ENCODE peak calls at places on chromosome 11, in four cellular contexts. G is glutamatergic neuron, X is left ventricle myocardium inferior, H is kidney epithelial cell. I is an unnamed sample.

GRCh38 chr11:65899356-65900124 is 648 bp downstream of the FOSL1 start:
- DNase-seq in G (no peak), X (peak), H (no peak), I (peak)

GRCh38 chr11:87137711-87138110 is 100.0 kb downstream of the TMEM135 start:
- DNase-seq in G (no peak), X (no peak), H (no peak), I (no peak)

GRCh38 chr11:70002433-70002832 is 75.7 kb upstream of the ANO1 start:
- DNase-seq in G (no peak), X (no peak), H (no peak), I (no peak)

GRCh38 chr11:34869425-34869824 is 46.8 kb downstream of the APIP start:
- DNase-seq in G (no peak), X (no peak), H (no peak), I (no peak)

GRCh38 chr11:119106564-119107537 is at the start of gene C2CD2L:
- DNase-seq in G (peak), X (peak), H (peak), I (peak)

GRCh38 chr11:74679513-74679865 is 51.7 kb downstream of the CHRDL2 start:
- DNase-seq in G (no peak), X (no peak), H (no peak), I (no peak)

GRCh38 chr11:118497831-118498230 is 29.4 kb upstream of the TTC36 start:
- DNase-seq in G (no peak), X (no peak), H (no peak), I (no peak)

GRCh38 chr11:71117311-71117710 is 135.1 kb downstream of the SHANK2 start:
- DNase-seq in G (no peak), X (no peak), H (no peak), I (no peak)

GRCh38 chr11:46273511-46274205 is 3.8 kb upstream of the CREB3L1 start:
- DNase-seq in G (no peak), X (no peak), H (no peak), I (peak)

GRCh38 chr11:127383026-127383425 is 382.5 kb upstream of the KIRREL3 start:
- DNase-seq in G (no peak), X (no peak), H (no peak), I (no peak)

GRCh38 chr11:78926633-78927347 is 352.1 kb upstream of the NARS2 start:
- DNase-seq in G (no peak), X (no peak), H (no peak), I (no peak)

GRCh38 chr11:35045219-35045819 is 93.7 kb upstream of the CD44 start:
- DNase-seq in G (no peak), X (no peak), H (no peak), I (no peak)

GRCh38 chr11:70688142-70688541 is 289.8 kb downstream of the CTTN start:
- DNase-seq in G (no peak), X (no peak), H (no peak), I (peak)

GRCh38 chr11:119447664-119448242 is 24.8 kb upstream of the THY1 start:
- DNase-seq in G (no peak), X (no peak), H (no peak), I (no peak)

GRCh38 chr11:61496602-61497400 is 11.7 kb upstream of the LRRC10B start:
- DNase-seq in G (no peak), X (no peak), H (no peak), I (no peak)

GRCh38 chr11:23540101-23540561 is 679.9 kb upstream of the CCDC179 start:
- DNase-seq in G (no peak), X (no peak), H (no peak), I (no peak)

GRCh38 chr11:67468056-67468455 is 995 bp downstream of the TMEM134 start:
- DNase-seq in G (no peak), X (no peak), H (no peak), I (peak)

GRCh38 chr11:12845739-12846358 is 163.3 kb upstream of the RASSF10 start:
- DNase-seq in G (peak), X (peak), H (no peak), I (peak)

DNA sequence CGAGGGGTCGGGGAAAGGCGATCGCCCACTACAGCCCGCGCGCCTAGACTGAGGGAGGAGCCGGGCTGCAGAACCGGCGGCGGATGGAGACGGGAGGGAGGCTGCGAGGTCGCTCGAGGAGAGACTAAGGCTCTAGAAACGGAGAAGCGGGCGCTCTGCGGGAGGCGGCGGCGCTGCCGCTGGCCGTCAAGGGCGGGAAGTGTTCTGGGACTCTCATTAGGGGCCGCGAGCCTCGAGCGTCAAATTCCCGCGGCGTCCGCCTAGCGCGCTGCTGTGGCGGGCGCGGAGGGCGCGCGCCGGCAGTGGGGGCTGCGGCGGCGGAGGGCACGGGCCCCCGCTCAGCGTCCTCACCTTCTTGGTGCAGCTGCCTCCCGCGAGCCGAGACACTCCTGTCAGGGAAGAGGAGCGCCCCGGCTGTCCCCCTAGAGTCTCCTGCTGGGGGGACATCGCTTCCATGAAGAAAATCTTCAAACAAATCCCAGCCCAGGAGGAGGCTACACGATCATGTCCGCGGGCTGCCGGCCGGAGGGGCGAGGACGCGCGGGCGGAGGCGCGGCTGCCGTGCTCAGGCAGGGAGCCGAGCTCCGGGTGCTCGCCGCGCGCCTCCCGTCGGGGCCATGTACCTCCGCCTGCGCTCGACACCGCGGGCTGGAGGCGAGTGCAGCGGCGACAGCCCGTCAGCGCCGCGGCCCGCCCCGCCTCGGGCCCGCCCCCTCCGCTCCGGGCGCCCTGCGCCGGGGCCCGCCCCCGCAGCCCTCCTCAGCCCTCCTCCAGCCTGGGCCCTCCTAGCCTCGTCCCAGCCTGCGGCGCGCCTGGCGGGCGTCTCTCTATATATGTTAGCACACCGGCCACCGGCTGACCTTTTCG is at the start of gene ARHGAP20:
- DNase-seq in G (peak), X (peak), H (no peak), I (peak)
- TF ChIP-seq CTCF in G (no peak), X (no peak), H (no peak), I (no peak)

GRCh38 chr11:120646206-120646605 is 134.7 kb downstream of the GRIK4 start:
- DNase-seq in G (no peak), X (no peak), H (no peak), I (no peak)
- TF ChIP-seq CTCF in G (no peak), X (no peak), H (no peak), I (no peak)

GRCh38 chr11:6067502-6067901 is 36.9 kb upstream of the OR56A1 start:
- DNase-seq in G (no peak), X (no peak), H (no peak), I (no peak)

GRCh38 chr11:6061475-6061874 is 30.9 kb upstream of the OR56A1 start:
- DNase-seq in G (no peak), X (no peak), H (no peak), I (no peak)

GRCh38 chr11:6057452-6057851 is 26.9 kb upstream of the OR56A1 start:
- DNase-seq in G (no peak), X (no peak), H (no peak), I (no peak)

GRCh38 chr11:6062691-6063358 is 32.3 kb upstream of the OR56A1 start:
- DNase-seq in G (no peak), X (no peak), H (no peak), I (no peak)
- TF ChIP-seq CTCF in G (no peak), X (no peak), H (no peak), I (no peak)

GRCh38 chr11:57641426-57641825 is 8.3 kb downstream of the YPEL4 start:
- DNase-seq in G (no peak), X (no peak), H (no peak), I (no peak)
- TF ChIP-seq CTCF in G (no peak), X (peak), H (peak), I (no peak)

DNA sequence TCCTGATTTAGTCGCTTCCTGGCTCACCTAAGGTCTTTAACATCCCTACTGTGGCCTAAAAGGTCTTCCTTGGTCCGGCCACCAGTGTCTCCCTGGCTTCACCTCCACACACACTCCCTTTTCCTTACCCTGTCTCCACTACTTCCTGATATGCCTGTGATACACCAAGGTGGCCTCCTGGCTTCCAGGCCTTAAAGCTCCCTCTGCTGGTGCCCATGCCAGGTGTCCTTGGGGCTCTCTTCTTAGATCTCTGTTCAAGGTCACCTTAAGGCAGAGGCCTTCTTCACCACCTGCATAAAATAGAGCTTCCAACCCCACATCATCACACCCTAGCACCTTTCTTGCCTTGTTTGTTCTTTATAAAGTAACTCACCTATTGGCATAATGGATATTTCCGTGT is 787.7 kb downstream of the NTM start:
- DNase-seq in G (no peak), X (no peak), H (no peak), I (no peak)
- TF ChIP-seq CTCF in G (no peak), X (no peak), H (peak), I (no peak)

GRCh38 chr11:64850979-64851567 is 6.6 kb upstream of the CDC42BPG start:
- DNase-seq in G (no peak), X (no peak), H (no peak), I (peak)

GRCh38 chr11:64846998-64847666 is 2.7 kb upstream of the CDC42BPG start:
- DNase-seq in G (peak), X (peak), H (no peak), I (peak)

GRCh38 chr11:64848214-64848778 is 3.8 kb upstream of the CDC42BPG start:
- DNase-seq in G (no peak), X (no peak), H (no peak), I (peak)

GRCh38 chr11:64849600-64850356 is 5.3 kb upstream of the CDC42BPG start:
- DNase-seq in G (no peak), X (peak), H (no peak), I (peak)

GRCh38 chr11:64848779-64849599 is 4.5 kb upstream of the CDC42BPG start:
- DNase-seq in G (no peak), X (no peak), H (no peak), I (peak)
- TF ChIP-seq CTCF in G (no peak), X (no peak), H (peak), I (no peak)

DNA sequence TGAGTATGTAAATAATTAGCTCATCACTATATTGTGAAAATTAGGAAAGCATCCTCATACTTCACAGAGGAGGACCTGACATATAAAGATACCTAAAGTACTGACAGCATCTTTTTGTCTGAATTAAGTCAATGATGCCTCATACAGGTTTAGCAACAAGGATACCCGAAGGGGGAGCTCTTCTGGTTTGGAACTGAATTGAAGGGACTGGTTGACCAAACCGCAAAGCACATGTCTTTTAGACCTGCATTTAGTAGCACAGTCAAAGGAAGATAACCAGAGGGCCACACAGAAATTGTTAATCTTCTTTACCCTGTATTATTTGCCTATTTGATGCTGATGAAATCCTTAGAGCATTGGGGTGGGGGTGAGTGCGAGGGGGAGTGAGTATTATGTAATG is 12.9 kb upstream of the WT1 start:
- DNase-seq in G (no peak), X (no peak), H (no peak), I (no peak)
- TF ChIP-seq CTCF in G (no peak), X (peak), H (peak), I (no peak)

GRCh38 chr11:83102806-83103205 is 31.1 kb upstream of the RAB30 start:
- DNase-seq in G (no peak), X (no peak), H (no peak), I (no peak)
- TF ChIP-seq CTCF in G (no peak), X (no peak), H (no peak), I (no peak)